ENCODE peak calls at places on chromosomes 1 and 21, in nine cellular contexts. K, A, J, H, I, Z, Q, T and G are unnamed samples.
A peak's percentile ranks its signal among the peaks of the same experiment; 100 is the strongest.

GRCh38 chr1:67753776-67754525 is 69.0 kb downstream of the GADD45A start:
- DNase-seq in K (no peak), A (no peak), J (no peak), H (no peak), I (no peak), Z (peak; percentile 83), Q (no peak), T (no peak), G (peak; percentile 71)

GRCh38 chr1:24724345-24725208 is 20.7 kb upstream of the CLIC4 start:
- DNase-seq in K (peak; percentile 42), A (peak; percentile 40), J (peak; percentile 43), H (peak; percentile 58), I (no peak), Z (peak; percentile 87), Q (no peak), T (no peak), G (peak; percentile 84)

GRCh38 chr1:4786061-4786460 is 131.7 kb downstream of the AJAP1 start:
- DNase-seq in K (no peak), A (no peak), J (no peak), H (no peak), I (no peak), Z (no peak), Q (no peak), T (no peak), G (no peak)

GRCh38 chr1:223726380-223727001 is 14.2 kb downstream of the CAPN2 start:
- DNase-seq in K (peak; percentile 91), A (peak; percentile 58), J (peak; percentile 96), H (peak; percentile 87), I (no peak), Z (peak; percentile 97), Q (peak; percentile 58), T (peak; percentile 82), G (peak; percentile 57)

GRCh38 chr1:9861371-9861770 is 37.6 kb upstream of the CLSTN1 start:
- DNase-seq in K (no peak), A (peak; percentile 35), J (no peak), H (peak; percentile 57), I (peak; percentile 54), Z (no peak), Q (no peak), T (no peak), G (no peak)

GRCh38 chr1:186828612-186829542 is at the start of gene PLA2G4A:
- DNase-seq in K (peak; percentile 77), A (peak; percentile 68), J (peak; percentile 80), H (peak; percentile 83), I (no peak), Z (peak; percentile 53), Q (no peak), T (peak; percentile 84), G (peak; percentile 64)

GRCh38 chr1:22830131-22830566 is 119.5 kb downstream of the EPHB2 start:
- DNase-seq in K (no peak), A (no peak), J (no peak), H (no peak), I (no peak), Z (no peak), Q (no peak), T (no peak), G (no peak)

GRCh38 chr21:38982096-38982495 is 176.4 kb downstream of the ETS2 start:
- DNase-seq in K (no peak), A (peak; percentile 82), J (no peak), H (peak; percentile 93), I (no peak), Z (no peak), Q (no peak), T (no peak), G (no peak)

GRCh38 chr1:82837261-82837660 is 1036.5 kb downstream of the ADGRL2 start:
- DNase-seq in K (no peak), A (no peak), J (peak; percentile 15), H (no peak), I (no peak), Z (no peak), Q (no peak), T (no peak), G (no peak)

GRCh38 chr21:44466351-44466954 is 11.1 kb downstream of the LRRC3 start:
- DNase-seq in K (no peak), A (no peak), J (no peak), H (no peak), I (no peak), Z (no peak), Q (peak; percentile 16), T (no peak), G (no peak)

GRCh38 chr21:34345091-34345871 is 18.5 kb upstream of the KCNE2 start:
- DNase-seq in K (no peak), A (no peak), J (peak; percentile 55), H (no peak), I (no peak), Z (no peak), Q (no peak), T (no peak), G (no peak)

GRCh38 chr1:169928438-169929209 is 34.9 kb upstream of the SCYL3 start:
- DNase-seq in K (peak; percentile 54), A (peak; percentile 54), J (peak; percentile 69), H (peak; percentile 70), I (peak; percentile 56), Z (peak; percentile 61), Q (peak; percentile 28), T (peak; percentile 82), G (peak; percentile 43)

GRCh38 chr1:234489692-234490065 is 10.7 kb upstream of the TARBP1 start:
- DNase-seq in K (no peak), A (no peak), J (no peak), H (no peak), I (no peak), Z (no peak), Q (no peak), T (no peak), G (no peak)

GRCh38 chr1:201499795-201500669 is 6.9 kb downstream of the CSRP1 start:
- DNase-seq in K (no peak), A (peak; percentile 34), J (peak; percentile 14), H (no peak), I (no peak), Z (no peak), Q (no peak), T (no peak), G (no peak)

GRCh38 chr1:90784186-90784847 is 67.2 kb upstream of the BARHL2 start:
- DNase-seq in K (no peak), A (no peak), J (no peak), H (peak; percentile 44), I (no peak), Z (no peak), Q (no peak), T (no peak), G (no peak)

GRCh38 chr1:225877570-225877969 is 4.6 kb downstream of the TMEM63A start:
- DNase-seq in K (peak; percentile 60), A (peak; percentile 73), J (peak; percentile 69), H (peak; percentile 79), I (peak; percentile 55), Z (peak; percentile 58), Q (peak; percentile 77), T (peak; percentile 40), G (no peak)

GRCh38 chr1:52629667-52630066 is 3.3 kb upstream of the SHISAL2A start:
- DNase-seq in K (no peak), A (no peak), J (no peak), H (no peak), I (no peak), Z (no peak), Q (no peak), T (no peak), G (no peak)

GRCh38 chr1:93567255-93567918 is 114.2 kb downstream of the BCAR3 start:
- DNase-seq in K (peak; percentile 90), A (no peak), J (peak; percentile 95), H (no peak), I (no peak), Z (peak; percentile 52), Q (no peak), T (no peak), G (no peak)

GRCh38 chr21:25115021-25115420 is 492.3 kb downstream of the MRPL39 start:
- DNase-seq in K (no peak), A (no peak), J (no peak), H (no peak), I (no peak), Z (no peak), Q (no peak), T (peak; percentile 44), G (no peak)

GRCh38 chr1:44584167-44584566 is 90.1 kb downstream of the TMEM53 start:
- DNase-seq in K (peak; percentile 62), A (no peak), J (no peak), H (no peak), I (no peak), Z (no peak), Q (no peak), T (no peak), G (no peak)

GRCh38 chr1:40401427-40402201 is 28.1 kb downstream of the SMAP2 start:
- DNase-seq in K (no peak), A (no peak), J (no peak), H (no peak), I (no peak), Z (no peak), Q (no peak), T (no peak), G (no peak)
- TF ChIP-seq EZH2phosphoT487 in K (no peak), A (no peak), J (no peak), H (no peak), I (no peak), Z (no peak), Q (no peak), T (no peak), G (no peak)

DNA sequence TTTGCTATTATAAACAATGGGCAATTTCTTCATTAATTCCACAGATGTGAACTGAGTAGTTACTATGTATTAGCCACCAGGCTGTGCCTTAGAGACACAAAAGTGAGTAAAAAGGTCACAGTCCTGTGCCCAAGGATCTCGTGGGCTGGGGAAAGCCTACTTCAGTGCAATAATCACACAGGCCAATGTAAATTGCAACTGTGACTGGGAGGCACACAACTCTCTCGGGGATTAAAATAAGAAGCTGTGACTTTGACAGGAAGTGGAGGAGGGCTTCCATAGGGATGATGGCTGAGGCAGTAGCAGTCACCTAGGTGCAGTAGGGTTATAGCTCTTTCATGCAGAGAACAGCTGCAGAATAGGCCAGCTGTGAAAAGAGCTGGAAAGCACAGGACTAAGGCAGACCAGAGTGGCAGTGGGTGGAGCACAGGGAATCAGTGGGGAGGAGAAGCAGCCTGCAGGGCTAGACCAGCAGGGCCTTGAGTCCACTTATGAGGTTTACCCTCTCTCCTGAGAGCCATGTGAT is 121.9 kb downstream of the MAB21L3 start:
- DNase-seq in K (peak; percentile 41), A (peak; percentile 14), J (no peak), H (no peak), I (peak; percentile 76), Z (no peak), Q (no peak), T (no peak), G (no peak)
- TF ChIP-seq EZH2phosphoT487 in K (no peak), A (no peak), J (no peak), H (no peak), I (no peak), Z (no peak), Q (no peak), T (no peak), G (no peak)

DNA sequence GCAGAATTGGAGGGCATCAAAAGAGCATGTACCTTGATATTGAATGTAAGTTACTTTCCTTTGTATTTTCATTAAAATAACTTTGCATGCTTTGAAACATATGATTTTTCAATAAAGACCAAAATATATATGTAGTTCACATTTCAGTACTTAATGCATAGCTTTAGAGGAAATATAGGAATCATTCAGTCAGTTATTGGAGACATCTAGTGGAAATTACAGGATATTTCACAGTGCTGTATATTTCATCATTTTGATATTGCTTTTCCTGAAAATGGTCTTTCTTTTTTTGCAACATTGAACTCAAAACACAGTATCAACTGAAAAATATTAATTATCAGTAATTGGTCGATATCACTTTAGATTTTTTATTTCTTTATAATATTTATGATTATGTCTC is 375.8 kb downstream of the NCAM2 start:
- DNase-seq in K (no peak), A (no peak), J (peak; percentile 2), H (no peak), I (no peak), Z (no peak), Q (no peak), T (no peak), G (no peak)
- TF ChIP-seq EZH2phosphoT487 in K (no peak), A (no peak), J (no peak), H (no peak), I (no peak), Z (no peak), Q (no peak), T (no peak), G (no peak)

GRCh38 chr1:157409927-157410326 is 142.4 kb downstream of the FCRL5 start:
- DNase-seq in K (no peak), A (no peak), J (no peak), H (no peak), I (no peak), Z (no peak), Q (no peak), T (no peak), G (no peak)
- TF ChIP-seq EZH2phosphoT487 in K (no peak), A (no peak), J (no peak), H (no peak), I (no peak), Z (no peak), Q (no peak), T (no peak), G (no peak)